ENCODE peak calls at places on chromosomes 3 and 15, in five cellular contexts. N, H, U, Q and K are unnamed samples.

GRCh38 chr15:100665570-100665969 is 63.2 kb downstream of the ASB7 start:
- DNase-seq in U (peak), Q (no peak), N (no peak), H (no peak), K (no peak)

GRCh38 chr15:69893863-69894262 is 203.9 kb downstream of the TLE3 start:
- DNase-seq in H (peak), N (no peak), U (peak), Q (peak), K (no peak)

GRCh38 chr3:61903931-61904657 is 342.7 kb downstream of the PTPRG start:
- DNase-seq in N (no peak), H (no peak), Q (no peak), U (peak), K (no peak)

GRCh38 chr15:80375968-80376891 is 28.0 kb upstream of the ARNT2 start:
- DNase-seq in Q (no peak), N (no peak), U (no peak), H (no peak), K (no peak)

GRCh38 chr15:74269362-74270035 is 33.4 kb downstream of the CCDC33 start:
- DNase-seq in Q (no peak), U (no peak), H (no peak), N (no peak), K (no peak)

GRCh38 chr15:83970290-83970890 is 265.2 kb upstream of the GOLGA6L4 start:
- DNase-seq in U (no peak), N (no peak), H (no peak), Q (no peak), K (no peak)

GRCh38 chr15:50024183-50024795 is 94.7 kb downstream of the ATP8B4 start:
- DNase-seq in H (no peak), Q (no peak), N (no peak), U (peak), K (no peak)

GRCh38 chr15:70763120-70763949 is at the start of gene UACA:
- DNase-seq in N (peak), U (peak), Q (peak), H (peak), K (peak)

GRCh38 chr15:45402955-45403892 is 24.9 kb upstream of the GATM start:
- DNase-seq in Q (peak), H (no peak), N (peak), U (peak), K (no peak)

GRCh38 chr15:74789741-74790079 is 7.8 kb downstream of the CSK start:
- DNase-seq in U (no peak), Q (no peak), N (no peak), H (no peak), K (no peak)

GRCh38 chr15:89199734-89200133 is 21.6 kb downstream of the RLBP1 start:
- DNase-seq in N (no peak), Q (no peak), U (no peak), H (no peak), K (no peak)

GRCh38 chr15:42149493-42150245 is 6.8 kb downstream of the PLA2G4F start:
- DNase-seq in H (no peak), Q (no peak), N (no peak), U (no peak), K (no peak)

GRCh38 chr15:62171882-62172281 is 6.8 kb upstream of the C2CD4B start:
- DNase-seq in U (no peak), N (no peak), Q (no peak), H (no peak), K (no peak)

GRCh38 chr3:194913281-194913680 is 227.6 kb downstream of the FAM43A start:
- DNase-seq in U (no peak), Q (no peak), H (no peak), N (no peak), K (no peak)

GRCh38 chr3:20264900-20265567 is 79.0 kb upstream of the SGO1 start:
- DNase-seq in Q (no peak), H (no peak), U (no peak), N (no peak), K (no peak)

GRCh38 chr3:197504239-197505191 is 51.3 kb downstream of the BDH1 start:
- DNase-seq in Q (no peak), U (no peak), N (no peak), H (no peak), K (no peak)

GRCh38 chr15:63027646-63028045 is 14.9 kb upstream of the TPM1 start:
- DNase-seq in H (no peak), N (no peak), U (no peak), Q (no peak), K (no peak)